ENCODE peak calls at places on chromosomes 5 and 9, in eight cellular contexts. One of them, this sample, is unnamed.

GRCh38 chr9:92480332-92480771 is 2.0 kb downstream of the ASPN start:
- DNase-seq in cardiac muscle cell: no peak
- DNase-seq in WTC11: no peak
- DNase-seq in Daoy: no peak
- DNase-seq in naive thymus-derived CD8-positive, alpha-beta T cell: no peak
- DNase-seq in brain microvascular endothelial cell: no peak
- DNase-seq in activated T-cell treated with anti-CD3 and anti-CD28 coated beads, Interleukin-2, amount 50 U/mL, for 4 hours: no peak
- DNase-seq in NCI-H748 treated with DMSO at 0.1 percent for 48 hours: no peak
- DNase-seq in this sample: no peak

GRCh38 chr5:5071554-5071953 is 68.6 kb upstream of the ADAMTS16 start:
- DNase-seq in cardiac muscle cell: no peak
- DNase-seq in WTC11: no peak
- DNase-seq in Daoy: no peak
- DNase-seq in naive thymus-derived CD8-positive, alpha-beta T cell: no peak
- DNase-seq in brain microvascular endothelial cell: no peak
- DNase-seq in activated T-cell treated with anti-CD3 and anti-CD28 coated beads, Interleukin-2, amount 50 U/mL, for 4 hours: no peak
- DNase-seq in NCI-H748 treated with DMSO at 0.1 percent for 48 hours: no peak
- DNase-seq in this sample: no peak

GRCh38 chr9:97906236-97906831 is 16.0 kb downstream of the TRMO start:
- DNase-seq in cardiac muscle cell: peak; percentile 5
- DNase-seq in WTC11: no peak
- DNase-seq in Daoy: no peak
- DNase-seq in naive thymus-derived CD8-positive, alpha-beta T cell: no peak
- DNase-seq in brain microvascular endothelial cell: no peak
- DNase-seq in activated T-cell treated with anti-CD3 and anti-CD28 coated beads, Interleukin-2, amount 50 U/mL, for 4 hours: peak; percentile 51
- DNase-seq in NCI-H748 treated with DMSO at 0.1 percent for 48 hours: no peak
- DNase-seq in this sample: no peak

GRCh38 chr5:112174959-112175594 is 244.0 kb downstream of the EPB41L4A start:
- DNase-seq in cardiac muscle cell: peak; percentile 71
- DNase-seq in WTC11: no peak
- DNase-seq in Daoy: peak; percentile 53
- DNase-seq in naive thymus-derived CD8-positive, alpha-beta T cell: no peak
- DNase-seq in brain microvascular endothelial cell: peak; percentile 29
- DNase-seq in activated T-cell treated with anti-CD3 and anti-CD28 coated beads, Interleukin-2, amount 50 U/mL, for 4 hours: peak; percentile 8
- DNase-seq in NCI-H748 treated with DMSO at 0.1 percent for 48 hours: peak; percentile 13
- DNase-seq in this sample: peak; percentile 16

GRCh38 chr9:72401396-72401795 is 36.4 kb upstream of the ZFAND5 start:
- DNase-seq in cardiac muscle cell: no peak
- DNase-seq in WTC11: no peak
- DNase-seq in Daoy: no peak
- DNase-seq in naive thymus-derived CD8-positive, alpha-beta T cell: no peak
- DNase-seq in brain microvascular endothelial cell: no peak
- DNase-seq in activated T-cell treated with anti-CD3 and anti-CD28 coated beads, Interleukin-2, amount 50 U/mL, for 4 hours: no peak
- DNase-seq in NCI-H748 treated with DMSO at 0.1 percent for 48 hours: no peak
- DNase-seq in this sample: no peak

GRCh38 chr5:180303226-180304015 is 11.5 kb upstream of the MAPK9 start:
- DNase-seq in cardiac muscle cell: no peak
- DNase-seq in WTC11: no peak
- DNase-seq in Daoy: no peak
- DNase-seq in naive thymus-derived CD8-positive, alpha-beta T cell: no peak
- DNase-seq in brain microvascular endothelial cell: no peak
- DNase-seq in activated T-cell treated with anti-CD3 and anti-CD28 coated beads, Interleukin-2, amount 50 U/mL, for 4 hours: no peak
- DNase-seq in NCI-H748 treated with DMSO at 0.1 percent for 48 hours: no peak
- DNase-seq in this sample: no peak

GRCh38 chr5:74063821-74064598 is 438.0 kb downstream of the ARHGEF28 start:
- DNase-seq in cardiac muscle cell: peak; percentile 83
- DNase-seq in WTC11: no peak
- DNase-seq in Daoy: peak; percentile 96
- DNase-seq in naive thymus-derived CD8-positive, alpha-beta T cell: no peak
- DNase-seq in brain microvascular endothelial cell: peak; percentile 85
- DNase-seq in activated T-cell treated with anti-CD3 and anti-CD28 coated beads, Interleukin-2, amount 50 U/mL, for 4 hours: no peak
- DNase-seq in NCI-H748 treated with DMSO at 0.1 percent for 48 hours: no peak
- DNase-seq in this sample: no peak

GRCh38 chr9:127805620-127806019 is 2.9 kb downstream of the FPGS start:
- DNase-seq in cardiac muscle cell: peak; percentile 42
- DNase-seq in WTC11: peak; percentile 88
- DNase-seq in Daoy: peak; percentile 51
- DNase-seq in naive thymus-derived CD8-positive, alpha-beta T cell: no peak
- DNase-seq in brain microvascular endothelial cell: no peak
- DNase-seq in activated T-cell treated with anti-CD3 and anti-CD28 coated beads, Interleukin-2, amount 50 U/mL, for 4 hours: no peak
- DNase-seq in NCI-H748 treated with DMSO at 0.1 percent for 48 hours: no peak
- DNase-seq in this sample: no peak

GRCh38 chr9:117224676-117225075 is 190.2 kb downstream of the ASTN2 start:
- DNase-seq in cardiac muscle cell: no peak
- DNase-seq in WTC11: no peak
- DNase-seq in Daoy: no peak
- DNase-seq in naive thymus-derived CD8-positive, alpha-beta T cell: no peak
- DNase-seq in brain microvascular endothelial cell: no peak
- DNase-seq in activated T-cell treated with anti-CD3 and anti-CD28 coated beads, Interleukin-2, amount 50 U/mL, for 4 hours: no peak
- DNase-seq in NCI-H748 treated with DMSO at 0.1 percent for 48 hours: peak; percentile 76
- DNase-seq in this sample: no peak

GRCh38 chr5:72618699-72619098 is 111.5 kb upstream of the ZNF366 start:
- DNase-seq in cardiac muscle cell: no peak
- DNase-seq in WTC11: no peak
- DNase-seq in Daoy: no peak
- DNase-seq in naive thymus-derived CD8-positive, alpha-beta T cell: no peak
- DNase-seq in brain microvascular endothelial cell: no peak
- DNase-seq in activated T-cell treated with anti-CD3 and anti-CD28 coated beads, Interleukin-2, amount 50 U/mL, for 4 hours: no peak
- DNase-seq in NCI-H748 treated with DMSO at 0.1 percent for 48 hours: no peak
- DNase-seq in this sample: no peak

GRCh38 chr5:100667021-100667671 is 132.0 kb downstream of the FAM174A start:
- DNase-seq in cardiac muscle cell: peak; percentile 92
- DNase-seq in WTC11: no peak
- DNase-seq in Daoy: no peak
- DNase-seq in naive thymus-derived CD8-positive, alpha-beta T cell: no peak
- DNase-seq in brain microvascular endothelial cell: peak; percentile 67
- DNase-seq in activated T-cell treated with anti-CD3 and anti-CD28 coated beads, Interleukin-2, amount 50 U/mL, for 4 hours: no peak
- DNase-seq in NCI-H748 treated with DMSO at 0.1 percent for 48 hours: no peak
- DNase-seq in this sample: no peak

GRCh38 chr5:162248107-162248713 is 180.6 kb downstream of the GABRG2 start:
- DNase-seq in cardiac muscle cell: no peak
- DNase-seq in WTC11: peak; percentile 76
- DNase-seq in Daoy: no peak
- DNase-seq in naive thymus-derived CD8-positive, alpha-beta T cell: no peak
- DNase-seq in brain microvascular endothelial cell: no peak
- DNase-seq in activated T-cell treated with anti-CD3 and anti-CD28 coated beads, Interleukin-2, amount 50 U/mL, for 4 hours: no peak
- DNase-seq in NCI-H748 treated with DMSO at 0.1 percent for 48 hours: no peak
- DNase-seq in this sample: no peak

GRCh38 chr9:16368425-16369087 is 501.9 kb downstream of the BNC2 start:
- DNase-seq in cardiac muscle cell: no peak
- DNase-seq in WTC11: no peak
- DNase-seq in Daoy: peak; percentile 11
- DNase-seq in naive thymus-derived CD8-positive, alpha-beta T cell: no peak
- DNase-seq in brain microvascular endothelial cell: no peak
- DNase-seq in activated T-cell treated with anti-CD3 and anti-CD28 coated beads, Interleukin-2, amount 50 U/mL, for 4 hours: no peak
- DNase-seq in NCI-H748 treated with DMSO at 0.1 percent for 48 hours: peak; percentile 96
- DNase-seq in this sample: no peak

GRCh38 chr5:127206320-127207113 is 84.1 kb upstream of the MEGF10 start:
- DNase-seq in cardiac muscle cell: peak; percentile 85
- DNase-seq in WTC11: no peak
- DNase-seq in Daoy: peak; percentile 86
- DNase-seq in naive thymus-derived CD8-positive, alpha-beta T cell: no peak
- DNase-seq in brain microvascular endothelial cell: peak; percentile 76
- DNase-seq in activated T-cell treated with anti-CD3 and anti-CD28 coated beads, Interleukin-2, amount 50 U/mL, for 4 hours: no peak
- DNase-seq in NCI-H748 treated with DMSO at 0.1 percent for 48 hours: peak; percentile 85
- DNase-seq in this sample: no peak

GRCh38 chr5:170117736-170118135 is 12.0 kb downstream of the FOXI1 start:
- DNase-seq in cardiac muscle cell: no peak
- DNase-seq in WTC11: no peak
- DNase-seq in Daoy: no peak
- DNase-seq in naive thymus-derived CD8-positive, alpha-beta T cell: no peak
- DNase-seq in brain microvascular endothelial cell: no peak
- DNase-seq in activated T-cell treated with anti-CD3 and anti-CD28 coated beads, Interleukin-2, amount 50 U/mL, for 4 hours: no peak
- DNase-seq in NCI-H748 treated with DMSO at 0.1 percent for 48 hours: no peak
- DNase-seq in this sample: no peak

GRCh38 chr9:113488490-113488889 is 25.0 kb downstream of the RGS3 start:
- DNase-seq in cardiac muscle cell: no peak
- DNase-seq in WTC11: no peak
- DNase-seq in Daoy: no peak
- DNase-seq in naive thymus-derived CD8-positive, alpha-beta T cell: no peak
- DNase-seq in brain microvascular endothelial cell: no peak
- DNase-seq in activated T-cell treated with anti-CD3 and anti-CD28 coated beads, Interleukin-2, amount 50 U/mL, for 4 hours: no peak
- DNase-seq in NCI-H748 treated with DMSO at 0.1 percent for 48 hours: no peak
- DNase-seq in this sample: no peak

GRCh38 chr9:93116049-93116961 is 17.7 kb downstream of the NINJ1 start:
- DNase-seq in cardiac muscle cell: peak; percentile 84
- DNase-seq in WTC11: no peak
- DNase-seq in Daoy: no peak
- DNase-seq in naive thymus-derived CD8-positive, alpha-beta T cell: no peak
- DNase-seq in brain microvascular endothelial cell: no peak
- DNase-seq in activated T-cell treated with anti-CD3 and anti-CD28 coated beads, Interleukin-2, amount 50 U/mL, for 4 hours: no peak
- DNase-seq in NCI-H748 treated with DMSO at 0.1 percent for 48 hours: no peak
- DNase-seq in this sample: no peak

GRCh38 chr9:5718296-5719032 is 89.6 kb downstream of the RIC1 start:
- DNase-seq in cardiac muscle cell: no peak
- DNase-seq in WTC11: no peak
- DNase-seq in Daoy: no peak
- DNase-seq in naive thymus-derived CD8-positive, alpha-beta T cell: no peak
- DNase-seq in brain microvascular endothelial cell: no peak
- DNase-seq in activated T-cell treated with anti-CD3 and anti-CD28 coated beads, Interleukin-2, amount 50 U/mL, for 4 hours: no peak
- DNase-seq in NCI-H748 treated with DMSO at 0.1 percent for 48 hours: no peak
- DNase-seq in this sample: no peak

GRCh38 chr5:169945831-169946261 is 34.4 kb downstream of the INSYN2B start:
- DNase-seq in cardiac muscle cell: peak; percentile 99
- DNase-seq in WTC11: peak; percentile 16
- DNase-seq in Daoy: peak; percentile 65
- DNase-seq in naive thymus-derived CD8-positive, alpha-beta T cell: no peak
- DNase-seq in brain microvascular endothelial cell: peak; percentile 67
- DNase-seq in activated T-cell treated with anti-CD3 and anti-CD28 coated beads, Interleukin-2, amount 50 U/mL, for 4 hours: no peak
- DNase-seq in NCI-H748 treated with DMSO at 0.1 percent for 48 hours: no peak
- DNase-seq in this sample: no peak

GRCh38 chr5:85132269-85132668 is 747.6 kb upstream of the EDIL3 start:
- DNase-seq in cardiac muscle cell: peak; percentile 2
- DNase-seq in WTC11: no peak
- DNase-seq in Daoy: peak; percentile 32
- DNase-seq in naive thymus-derived CD8-positive, alpha-beta T cell: no peak
- DNase-seq in brain microvascular endothelial cell: no peak
- DNase-seq in activated T-cell treated with anti-CD3 and anti-CD28 coated beads, Interleukin-2, amount 50 U/mL, for 4 hours: no peak
- DNase-seq in NCI-H748 treated with DMSO at 0.1 percent for 48 hours: no peak
- DNase-seq in this sample: no peak

GRCh38 chr5:102845041-102845440 is 89.9 kb downstream of the PAM start:
- DNase-seq in cardiac muscle cell: no peak
- DNase-seq in WTC11: no peak
- DNase-seq in Daoy: no peak
- DNase-seq in naive thymus-derived CD8-positive, alpha-beta T cell: no peak
- DNase-seq in brain microvascular endothelial cell: no peak
- DNase-seq in activated T-cell treated with anti-CD3 and anti-CD28 coated beads, Interleukin-2, amount 50 U/mL, for 4 hours: no peak
- DNase-seq in NCI-H748 treated with DMSO at 0.1 percent for 48 hours: peak; percentile 13
- DNase-seq in this sample: no peak

GRCh38 chr5:119360905-119361605 is 5.2 kb downstream of the TNFAIP8 start:
- DNase-seq in cardiac muscle cell: peak; percentile 66
- DNase-seq in WTC11: no peak
- DNase-seq in Daoy: peak; percentile 50
- DNase-seq in naive thymus-derived CD8-positive, alpha-beta T cell: no peak
- DNase-seq in brain microvascular endothelial cell: peak; percentile 55
- DNase-seq in activated T-cell treated with anti-CD3 and anti-CD28 coated beads, Interleukin-2, amount 50 U/mL, for 4 hours: no peak
- DNase-seq in NCI-H748 treated with DMSO at 0.1 percent for 48 hours: no peak
- DNase-seq in this sample: no peak

GRCh38 chr5:80917596-80917995 is 42.6 kb upstream of the RASGRF2 start:
- DNase-seq in cardiac muscle cell: no peak
- DNase-seq in WTC11: no peak
- DNase-seq in Daoy: no peak
- DNase-seq in naive thymus-derived CD8-positive, alpha-beta T cell: no peak
- DNase-seq in brain microvascular endothelial cell: no peak
- DNase-seq in activated T-cell treated with anti-CD3 and anti-CD28 coated beads, Interleukin-2, amount 50 U/mL, for 4 hours: no peak
- DNase-seq in NCI-H748 treated with DMSO at 0.1 percent for 48 hours: no peak
- DNase-seq in this sample: no peak

GRCh38 chr9:136015656-136016055 is 54.5 kb upstream of the UBAC1 start:
- DNase-seq in cardiac muscle cell: no peak
- DNase-seq in WTC11: peak; percentile 17
- DNase-seq in Daoy: no peak
- DNase-seq in naive thymus-derived CD8-positive, alpha-beta T cell: no peak
- DNase-seq in brain microvascular endothelial cell: no peak
- DNase-seq in activated T-cell treated with anti-CD3 and anti-CD28 coated beads, Interleukin-2, amount 50 U/mL, for 4 hours: no peak
- DNase-seq in NCI-H748 treated with DMSO at 0.1 percent for 48 hours: no peak
- DNase-seq in this sample: peak; percentile 0

GRCh38 chr9:87551692-87552303 is 54.1 kb downstream of the DAPK1 start:
- DNase-seq in cardiac muscle cell: no peak
- DNase-seq in WTC11: no peak
- DNase-seq in Daoy: no peak
- DNase-seq in naive thymus-derived CD8-positive, alpha-beta T cell: no peak
- DNase-seq in brain microvascular endothelial cell: no peak
- DNase-seq in activated T-cell treated with anti-CD3 and anti-CD28 coated beads, Interleukin-2, amount 50 U/mL, for 4 hours: no peak
- DNase-seq in NCI-H748 treated with DMSO at 0.1 percent for 48 hours: no peak
- DNase-seq in this sample: no peak

GRCh38 chr5:82278711-82279370 is 687 bp upstream of the RPS23 start:
- DNase-seq in cardiac muscle cell: no peak
- DNase-seq in WTC11: no peak
- DNase-seq in Daoy: no peak
- DNase-seq in naive thymus-derived CD8-positive, alpha-beta T cell: no peak
- DNase-seq in brain microvascular endothelial cell: no peak
- DNase-seq in activated T-cell treated with anti-CD3 and anti-CD28 coated beads, Interleukin-2, amount 50 U/mL, for 4 hours: no peak
- DNase-seq in NCI-H748 treated with DMSO at 0.1 percent for 48 hours: no peak
- DNase-seq in this sample: no peak

GRCh38 chr5:134566181-134566740 is 40.8 kb downstream of the JADE2 start:
- DNase-seq in cardiac muscle cell: no peak
- DNase-seq in WTC11: no peak
- DNase-seq in Daoy: no peak
- DNase-seq in naive thymus-derived CD8-positive, alpha-beta T cell: no peak
- DNase-seq in brain microvascular endothelial cell: no peak
- DNase-seq in activated T-cell treated with anti-CD3 and anti-CD28 coated beads, Interleukin-2, amount 50 U/mL, for 4 hours: no peak
- DNase-seq in NCI-H748 treated with DMSO at 0.1 percent for 48 hours: no peak
- DNase-seq in this sample: no peak

GRCh38 chr9:557601-558201 is 283.8 kb upstream of the DMRT1 start:
- DNase-seq in cardiac muscle cell: no peak
- DNase-seq in WTC11: no peak
- DNase-seq in Daoy: peak; percentile 78
- DNase-seq in naive thymus-derived CD8-positive, alpha-beta T cell: no peak
- DNase-seq in brain microvascular endothelial cell: no peak
- DNase-seq in activated T-cell treated with anti-CD3 and anti-CD28 coated beads, Interleukin-2, amount 50 U/mL, for 4 hours: no peak
- DNase-seq in NCI-H748 treated with DMSO at 0.1 percent for 48 hours: no peak
- DNase-seq in this sample: no peak

GRCh38 chr5:56094579-56095361 is 100.0 kb upstream of the IL6ST start:
- DNase-seq in cardiac muscle cell: no peak
- DNase-seq in WTC11: no peak
- DNase-seq in Daoy: no peak
- DNase-seq in naive thymus-derived CD8-positive, alpha-beta T cell: no peak
- DNase-seq in brain microvascular endothelial cell: no peak
- DNase-seq in activated T-cell treated with anti-CD3 and anti-CD28 coated beads, Interleukin-2, amount 50 U/mL, for 4 hours: peak; percentile 65
- DNase-seq in NCI-H748 treated with DMSO at 0.1 percent for 48 hours: no peak
- DNase-seq in this sample: peak; percentile 73

GRCh38 chr9:33180526-33181184 is 13.5 kb upstream of the B4GALT1 start:
- DNase-seq in cardiac muscle cell: peak; percentile 76
- DNase-seq in WTC11: no peak
- DNase-seq in Daoy: peak; percentile 23
- DNase-seq in naive thymus-derived CD8-positive, alpha-beta T cell: no peak
- DNase-seq in brain microvascular endothelial cell: peak; percentile 76
- DNase-seq in activated T-cell treated with anti-CD3 and anti-CD28 coated beads, Interleukin-2, amount 50 U/mL, for 4 hours: no peak
- DNase-seq in NCI-H748 treated with DMSO at 0.1 percent for 48 hours: no peak
- DNase-seq in this sample: no peak

GRCh38 chr5:9670371-9670770 is 40.2 kb upstream of the TAS2R1 start:
- DNase-seq in cardiac muscle cell: no peak
- DNase-seq in WTC11: no peak
- DNase-seq in Daoy: no peak
- DNase-seq in naive thymus-derived CD8-positive, alpha-beta T cell: no peak
- DNase-seq in brain microvascular endothelial cell: no peak
- DNase-seq in activated T-cell treated with anti-CD3 and anti-CD28 coated beads, Interleukin-2, amount 50 U/mL, for 4 hours: no peak
- DNase-seq in NCI-H748 treated with DMSO at 0.1 percent for 48 hours: no peak
- DNase-seq in this sample: no peak

GRCh38 chr5:164449460-164449859 is 944.0 kb downstream of the MAT2B start:
- DNase-seq in cardiac muscle cell: no peak
- DNase-seq in WTC11: no peak
- DNase-seq in Daoy: no peak
- DNase-seq in naive thymus-derived CD8-positive, alpha-beta T cell: no peak
- DNase-seq in brain microvascular endothelial cell: no peak
- DNase-seq in activated T-cell treated with anti-CD3 and anti-CD28 coated beads, Interleukin-2, amount 50 U/mL, for 4 hours: no peak
- DNase-seq in NCI-H748 treated with DMSO at 0.1 percent for 48 hours: no peak
- DNase-seq in this sample: no peak

GRCh38 chr9:113538646-113539430 is 75.3 kb downstream of the RGS3 start:
- DNase-seq in cardiac muscle cell: no peak
- DNase-seq in WTC11: no peak
- DNase-seq in Daoy: no peak
- DNase-seq in naive thymus-derived CD8-positive, alpha-beta T cell: no peak
- DNase-seq in brain microvascular endothelial cell: no peak
- DNase-seq in activated T-cell treated with anti-CD3 and anti-CD28 coated beads, Interleukin-2, amount 50 U/mL, for 4 hours: no peak
- DNase-seq in NCI-H748 treated with DMSO at 0.1 percent for 48 hours: no peak
- DNase-seq in this sample: no peak

GRCh38 chr5:144276034-144276822 is 105.6 kb downstream of the KCTD16 start:
- DNase-seq in cardiac muscle cell: no peak
- DNase-seq in WTC11: no peak
- DNase-seq in Daoy: no peak
- DNase-seq in naive thymus-derived CD8-positive, alpha-beta T cell: no peak
- DNase-seq in brain microvascular endothelial cell: no peak
- DNase-seq in activated T-cell treated with anti-CD3 and anti-CD28 coated beads, Interleukin-2, amount 50 U/mL, for 4 hours: no peak
- DNase-seq in NCI-H748 treated with DMSO at 0.1 percent for 48 hours: no peak
- DNase-seq in this sample: no peak

This sample was measured in activated naive CD4-positive, alpha-beta T cell treated with anti-CD3 and anti-CD28 coated beads, Interleukin-2, amount 50 U/mL, for 16 hours.